ENCODE peak calls at places on chromosomes 7 and 10, in eight cellular contexts. One of them, this sample, is unnamed.

GRCh38 chr7:149196705-149197171 is 1.4 kb downstream of the ZNF282 start:
- DNase-seq in naive B cell: no peak
- DNase-seq in NT2/D1: no peak
- DNase-seq in GM19239: peak; percentile 33
- DNase-seq in chondrocyte: no peak
- DNase-seq in glutamatergic neuron: no peak
- DNase-seq in HFF-Myc: no peak
- DNase-seq in stomach: no peak
- DNase-seq in this sample: no peak

GRCh38 chr10:69123306-69123746 is 652 bp upstream of the VPS26A start:
- DNase-seq in naive B cell: no peak
- DNase-seq in NT2/D1: peak; percentile 33
- DNase-seq in GM19239: peak; percentile 21
- DNase-seq in chondrocyte: no peak
- DNase-seq in glutamatergic neuron: peak; percentile 69
- DNase-seq in HFF-Myc: peak; percentile 26
- DNase-seq in stomach: peak; percentile 58
- DNase-seq in this sample: peak; percentile 73

GRCh38 chr7:72343991-72344390 is 68.1 kb downstream of the CALN1 start:
- DNase-seq in naive B cell: no peak
- DNase-seq in NT2/D1: no peak
- DNase-seq in GM19239: no peak
- DNase-seq in chondrocyte: no peak
- DNase-seq in glutamatergic neuron: no peak
- DNase-seq in HFF-Myc: no peak
- DNase-seq in stomach: no peak
- DNase-seq in this sample: no peak

GRCh38 chr10:13158401-13158800 is 3.0 kb upstream of the MCM10 start:
- DNase-seq in naive B cell: no peak
- DNase-seq in NT2/D1: no peak
- DNase-seq in GM19239: no peak
- DNase-seq in chondrocyte: no peak
- DNase-seq in glutamatergic neuron: no peak
- DNase-seq in HFF-Myc: no peak
- DNase-seq in stomach: no peak
- DNase-seq in this sample: peak; percentile 37

GRCh38 chr10:84205049-84205852 is 10.9 kb downstream of the CDHR1 start:
- DNase-seq in naive B cell: peak; percentile 24
- DNase-seq in NT2/D1: peak; percentile 38
- DNase-seq in GM19239: peak; percentile 61
- DNase-seq in chondrocyte: no peak
- DNase-seq in glutamatergic neuron: peak; percentile 91
- DNase-seq in HFF-Myc: peak; percentile 15
- DNase-seq in stomach: peak; percentile 36
- DNase-seq in this sample: peak; percentile 72

GRCh38 chr10:35223016-35223415 is 96.4 kb downstream of the CREM start:
- DNase-seq in naive B cell: no peak
- DNase-seq in NT2/D1: no peak
- DNase-seq in GM19239: no peak
- DNase-seq in chondrocyte: no peak
- DNase-seq in glutamatergic neuron: no peak
- DNase-seq in HFF-Myc: no peak
- DNase-seq in stomach: no peak
- DNase-seq in this sample: no peak

GRCh38 chr10:116688241-116688711 is 54.1 kb downstream of the HSPA12A start:
- DNase-seq in naive B cell: no peak
- DNase-seq in NT2/D1: no peak
- DNase-seq in GM19239: no peak
- DNase-seq in chondrocyte: no peak
- DNase-seq in glutamatergic neuron: no peak
- DNase-seq in HFF-Myc: no peak
- DNase-seq in stomach: no peak
- DNase-seq in this sample: peak; percentile 57

GRCh38 chr7:17071866-17072265 is 190.1 kb upstream of the AGR3 start:
- DNase-seq in naive B cell: no peak
- DNase-seq in NT2/D1: no peak
- DNase-seq in GM19239: no peak
- DNase-seq in chondrocyte: no peak
- DNase-seq in glutamatergic neuron: no peak
- DNase-seq in HFF-Myc: no peak
- DNase-seq in stomach: no peak
- DNase-seq in this sample: no peak

This sample was measured in testis.